ENCODE peak calls at places on chromosomes 6 and 20, in eight cellular contexts. R, D, Z, C, U, N, G and F are unnamed samples. For H3K4me1, the result is how much of the 10 kb centered on the place peaks cover.

GRCh38 chr20:53524589-53525311 is 68.9 kb downstream of the ZNF217 start:
- DNase-seq in C (no peak), N (no peak), D (no peak), G (no peak), R (no peak), Z (no peak), U (no peak), F (no peak)

GRCh38 chr6:98203170-98203806 is 631.1 kb upstream of the POU3F2 start:
- DNase-seq in Z (no peak), R (no peak), D (no peak), U (no peak), N (no peak), G (no peak), C (peak), F (no peak)

GRCh38 chr6:163457637-163458561 is 43.4 kb downstream of the QKI start:
- DNase-seq in U (no peak), G (peak), N (no peak), Z (no peak), D (peak), R (no peak), C (peak), F (no peak)

GRCh38 chr6:98657764-98658163 is 176.6 kb upstream of the POU3F2 start:
- DNase-seq in G (no peak), D (peak), Z (no peak), U (no peak), C (peak), R (no peak), N (no peak), F (peak)

GRCh38 chr20:38453941-38454340 is 18.7 kb upstream of the RALGAPB start:
- DNase-seq in N (peak), U (no peak), C (no peak), R (no peak), D (no peak), G (no peak), Z (peak), F (no peak)

GRCh38 chr6:47245745-47246371 is 63.8 kb downstream of the TNFRSF21 start:
- DNase-seq in R (no peak), C (no peak), D (no peak), U (no peak), G (no peak), Z (no peak), N (no peak), F (no peak)

GRCh38 chr6:75368864-75369402 is 84.3 kb upstream of the TMEM30A start:
- DNase-seq in Z (no peak), D (peak), U (no peak), R (no peak), G (no peak), C (no peak), N (no peak), F (no peak)

GRCh38 chr20:58907481-58908137 is 55.1 kb downstream of the GNAS start:
- DNase-seq in U (peak), G (peak), C (peak), D (peak), Z (peak), N (peak), R (peak), F (peak)

GRCh38 chr6:16320533-16321340 is 82.3 kb downstream of the GMPR start:
- DNase-seq in U (no peak), N (no peak), C (peak), Z (no peak), G (no peak), D (peak), R (no peak), F (no peak)

GRCh38 chr6:125421853-125422252 is 120.1 kb upstream of the HDDC2 start:
- DNase-seq in N (no peak), U (no peak), C (peak), G (no peak), D (peak), Z (no peak), R (peak), F (no peak)

GRCh38 chr6:136791296-136792065 is 796 bp downstream of the MAP3K5 start:
- DNase-seq in C (peak), D (peak), G (peak), R (peak), Z (peak), U (peak), N (peak), F (peak)
- TF ChIP-seq CTCF in C (no peak), D (no peak), G (no peak), R (no peak), Z (no peak), U (no peak), N (peak), F (no peak)

DNA sequence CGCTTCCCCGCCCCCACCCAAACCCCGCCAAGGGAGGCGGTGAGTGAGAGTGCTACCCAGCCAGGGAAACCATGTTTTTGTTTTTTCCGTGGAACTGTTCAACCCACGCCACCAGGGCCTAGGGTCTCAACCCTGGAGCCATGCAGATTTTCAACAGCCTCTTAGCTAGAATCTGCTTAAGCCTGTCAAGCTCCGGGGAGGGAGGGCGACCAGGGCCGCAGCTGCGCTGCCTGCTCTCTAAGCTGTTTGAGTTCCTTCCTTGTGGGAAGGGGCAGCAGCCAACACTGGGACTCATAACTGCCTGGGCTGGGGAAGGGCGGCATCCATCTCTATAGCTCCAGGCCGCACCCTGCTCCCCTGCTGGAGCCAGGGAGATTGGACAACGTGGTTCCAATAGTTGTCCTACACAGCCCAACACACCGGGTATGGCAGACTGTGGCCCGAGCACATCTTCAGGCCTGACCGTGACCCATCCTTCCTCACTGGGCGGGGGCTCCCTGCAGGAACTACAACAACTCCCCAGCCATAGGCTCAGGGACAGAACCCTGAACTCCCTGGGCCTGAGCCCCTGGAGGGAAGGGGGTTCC is 1065.7 kb upstream of the MANEA start:
- DNase-seq in R (no peak), G (no peak), N (peak), Z (no peak), U (no peak), C (no peak), D (no peak), F (peak)
- H3K4me1 ChIP-seq in R (under half), G (under half), N (under half), Z (under half), U (under half), C (under half), D (under half), F (under half)

DNA sequence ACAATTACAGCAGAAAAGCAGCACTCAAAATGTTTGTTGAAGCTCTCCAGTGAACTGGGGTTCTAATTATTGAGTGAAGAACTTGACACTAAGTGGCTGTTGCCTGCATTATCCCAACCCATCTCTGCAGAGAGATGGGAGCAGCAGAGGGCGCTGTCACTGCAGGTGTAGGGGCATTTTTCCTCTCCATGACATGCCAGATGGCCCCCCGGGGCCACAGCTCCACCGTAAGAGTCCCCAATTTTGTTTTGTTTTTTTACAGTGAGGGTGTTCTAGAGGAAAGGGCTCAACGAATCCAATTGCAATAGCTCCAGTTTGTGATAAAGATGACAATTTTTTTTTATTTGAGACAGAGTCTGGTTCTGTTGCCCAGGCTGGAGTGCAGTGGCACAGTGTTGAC is 1.9 kb upstream of the FUCA2 start:
- DNase-seq in C (no peak), D (no peak), U (peak), R (no peak), Z (peak), N (no peak), G (peak), F (peak)
- TF ChIP-seq CTCF in C (peak), D (no peak), U (peak), R (peak), Z (peak), N (no peak), G (peak), F (peak)

GRCh38 chr6:44660561-44661220 is 273.2 kb downstream of the CDC5L start:
- DNase-seq in Z (no peak), R (no peak), D (no peak), G (no peak), N (no peak), C (peak), U (no peak), F (no peak)
- H3K4me1 ChIP-seq in Z (under half), R (under half), D (under half), G (under half), N (under half), C (under half), U (under half), F (under half)

GRCh38 chr20:35604444-35604750 is 11.2 kb upstream of the SPAG4 start:
- DNase-seq in N (peak), C (no peak), Z (peak), D (no peak), U (peak), R (no peak), G (peak), F (peak)
- TF ChIP-seq CTCF in N (no peak), C (peak), Z (peak), D (no peak), U (peak), R (peak), G (peak), F (peak)

GRCh38 chr6:154242617-154243357 is 113.8 kb downstream of the IPCEF1 start:
- DNase-seq in C (no peak), G (no peak), R (no peak), N (no peak), D (no peak), U (no peak), Z (no peak), F (no peak)
- H3K4me1 ChIP-seq in C (under half), G (under half), R (under half), N (under half), D (under half), U (under half), Z (under half), F (under half)

GRCh38 chr20:15902493-15902892 is 670.8 kb downstream of the KIF16B start:
- DNase-seq in Z (no peak), D (no peak), G (no peak), R (no peak), U (no peak), C (no peak), N (no peak), F (no peak)
- TF ChIP-seq CTCF in Z (no peak), D (no peak), G (no peak), R (no peak), U (no peak), C (no peak), N (no peak), F (no peak)

DNA sequence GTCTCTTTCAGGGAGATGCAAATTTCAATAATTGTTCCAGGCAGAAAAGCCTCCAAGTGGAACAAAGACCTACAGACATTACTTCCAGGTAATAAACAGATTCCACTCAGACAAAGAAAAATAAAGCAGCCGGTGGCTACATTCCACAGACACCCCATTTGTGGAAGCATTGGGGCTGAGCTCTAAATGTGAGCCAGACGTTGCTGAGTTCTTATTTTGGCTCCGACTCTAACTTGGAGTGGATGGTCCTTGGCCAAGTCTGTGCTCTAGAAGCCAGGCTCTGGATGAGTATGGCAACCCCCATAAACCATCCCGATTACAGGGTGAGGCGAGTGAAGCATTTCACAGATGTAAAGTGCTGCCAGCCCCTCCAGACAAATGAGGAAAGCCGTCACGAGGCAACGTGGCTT is 6.6 kb downstream of the TRAM2 start:
- DNase-seq in D (peak), C (peak), G (peak), R (peak), Z (no peak), U (no peak), N (peak), F (no peak)
- H3K4me1 ChIP-seq in D (half or more), C (half or more), G (half or more), R (half or more), Z (under half), U (half or more), N (half or more), F (half or more)

GRCh38 chr6:34195726-34196115 is 41.0 kb upstream of the HMGA1 start:
- DNase-seq in U (no peak), C (no peak), R (no peak), N (no peak), G (no peak), Z (no peak), D (no peak), F (no peak)

GRCh38 chr6:34190504-34191122 is 44.7 kb upstream of the GRM4 start:
- DNase-seq in U (no peak), N (no peak), C (no peak), D (no peak), R (no peak), G (no peak), Z (no peak), F (peak)

GRCh38 chr6:34194770-34195169 is 41.9 kb upstream of the HMGA1 start:
- DNase-seq in G (no peak), U (no peak), C (no peak), N (no peak), D (no peak), R (no peak), Z (no peak), F (no peak)

DNA sequence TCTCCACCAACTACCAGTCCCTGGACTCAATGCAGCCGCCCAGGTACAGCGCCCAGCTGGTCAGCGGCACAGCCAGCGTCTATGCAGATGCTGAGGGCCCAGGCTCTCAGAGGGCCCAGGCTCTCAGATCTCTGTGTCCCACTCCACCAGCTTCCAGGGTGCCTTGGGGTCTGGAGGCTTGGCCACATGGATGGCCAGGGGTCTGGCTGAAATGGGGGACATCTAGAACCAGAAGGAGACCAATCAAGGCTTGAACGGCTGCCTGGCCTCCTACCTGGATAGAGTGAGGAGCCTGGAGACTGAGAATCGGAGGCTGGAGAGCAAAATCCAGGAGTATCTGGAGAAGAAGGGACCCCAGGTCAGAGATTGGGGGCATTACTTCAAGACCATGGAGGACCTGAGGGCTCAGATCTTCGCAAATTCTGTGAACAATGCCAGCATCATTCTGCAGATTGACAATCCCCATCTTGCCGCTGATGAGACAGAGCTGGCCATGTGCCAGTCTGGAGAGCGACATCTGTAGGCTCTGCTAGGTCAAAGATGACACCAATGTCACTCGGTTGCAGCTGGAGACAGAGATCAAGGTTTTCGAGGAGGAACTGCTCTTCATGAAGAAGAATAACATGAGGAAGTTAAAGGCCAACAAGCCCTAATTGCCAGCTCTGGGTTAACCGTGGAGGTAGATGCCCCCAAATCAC is 44.1 kb upstream of the GRM4 start:
- DNase-seq in Z (peak), U (no peak), C (no peak), N (no peak), R (no peak), G (peak), D (peak), F (peak)
- TF ChIP-seq CTCF in Z (no peak), U (no peak), C (no peak), N (no peak), R (no peak), G (no peak), D (no peak), F (no peak)

GRCh38 chr20:57451759-57452661 is 60.8 kb downstream of the RBM38 start:
- DNase-seq in U (no peak), C (no peak), R (peak), D (no peak), N (peak), G (no peak), Z (peak), F (no peak)

GRCh38 chr20:57449398-57450354 is 58.5 kb downstream of the RBM38 start:
- DNase-seq in U (no peak), N (no peak), Z (no peak), C (no peak), G (no peak), D (no peak), R (no peak), F (no peak)

GRCh38 chr20:57451356-57451755 is 60.2 kb downstream of the RBM38 start:
- DNase-seq in N (no peak), R (no peak), D (no peak), Z (no peak), U (no peak), C (no peak), G (no peak), F (no peak)

GRCh38 chr20:57450419-57450818 is 59.2 kb downstream of the RBM38 start:
- DNase-seq in C (no peak), D (peak), Z (peak), R (peak), G (peak), U (peak), N (peak), F (peak)

DNA sequence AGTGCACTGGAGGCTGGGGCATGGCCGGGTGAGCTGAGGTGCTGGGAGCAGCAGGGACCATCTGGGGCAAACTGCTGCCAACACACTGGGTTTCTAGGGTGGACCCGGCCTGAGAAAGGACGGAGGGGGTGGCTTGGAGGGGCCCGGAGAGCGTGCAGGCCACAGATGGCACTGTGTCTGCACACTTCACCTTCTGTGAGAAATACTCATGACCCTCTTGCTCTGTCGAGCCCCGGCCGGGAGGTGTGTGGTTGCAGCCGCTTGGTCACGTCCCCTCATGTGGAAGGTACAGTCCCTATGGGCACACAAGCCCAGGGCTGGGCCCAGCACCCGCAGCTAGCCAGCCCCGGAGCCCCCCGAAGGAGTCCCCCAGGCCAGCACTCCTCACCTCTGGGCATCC is 59.7 kb downstream of the RBM38 start:
- DNase-seq in U (no peak), D (no peak), R (no peak), N (no peak), Z (peak), G (no peak), C (no peak), F (no peak)
- H3K4me1 ChIP-seq in U (under half), D (under half), R (under half), N (under half), Z (under half), G (under half), C (under half), F (under half)